ENCODE peak calls at places on chromosome 5, in five cellular contexts. One of them, this sample, is unnamed.

GRCh38 chr5:153816870-153817269 is 221.8 kb downstream of the FAM114A2 start:
- DNase-seq in fibroblast of pulmonary artery: no peak
- DNase-seq in fibroblast of the aortic adventitia: no peak
- DNase-seq in MCF 10A: peak; percentile 25
- DNase-seq in progenitor cell of endocrine pancreas: no peak
- DNase-seq in this sample: no peak

GRCh38 chr5:74543162-74543995 is 97.1 kb downstream of the ENC1 start:
- DNase-seq in fibroblast of pulmonary artery: peak; percentile 74
- DNase-seq in fibroblast of the aortic adventitia: peak; percentile 91
- DNase-seq in MCF 10A: peak; percentile 91
- DNase-seq in progenitor cell of endocrine pancreas: no peak
- DNase-seq in this sample: no peak

GRCh38 chr5:138338411-138339085 is 482 bp downstream of the FAM53C start:
- DNase-seq in fibroblast of pulmonary artery: no peak
- DNase-seq in fibroblast of the aortic adventitia: no peak
- DNase-seq in MCF 10A: no peak
- DNase-seq in progenitor cell of endocrine pancreas: no peak
- DNase-seq in this sample: no peak

GRCh38 chr5:65663804-65664521 is 39.1 kb downstream of the SHLD3 start:
- DNase-seq in fibroblast of pulmonary artery: peak; percentile 43
- DNase-seq in fibroblast of the aortic adventitia: peak; percentile 33
- DNase-seq in MCF 10A: peak; percentile 31
- DNase-seq in progenitor cell of endocrine pancreas: no peak
- DNase-seq in this sample: no peak

GRCh38 chr5:171858303-171858702 is 72.7 kb downstream of the SMIM23 start:
- DNase-seq in fibroblast of pulmonary artery: peak; percentile 27
- DNase-seq in fibroblast of the aortic adventitia: no peak
- DNase-seq in MCF 10A: peak; percentile 36
- DNase-seq in progenitor cell of endocrine pancreas: no peak
- DNase-seq in this sample: no peak

GRCh38 chr5:52922384-52922783 is 66.8 kb upstream of the ITGA2 start:
- DNase-seq in fibroblast of pulmonary artery: peak; percentile 97
- DNase-seq in fibroblast of the aortic adventitia: peak; percentile 79
- DNase-seq in MCF 10A: peak; percentile 100
- DNase-seq in progenitor cell of endocrine pancreas: no peak
- DNase-seq in this sample: no peak

GRCh38 chr5:153618307-153618706 is 127.8 kb downstream of the GRIA1 start:
- DNase-seq in fibroblast of pulmonary artery: no peak
- DNase-seq in fibroblast of the aortic adventitia: no peak
- DNase-seq in MCF 10A: no peak
- DNase-seq in progenitor cell of endocrine pancreas: no peak
- DNase-seq in this sample: no peak

GRCh38 chr5:11904270-11904906 is at the start of gene CTNND2:
- DNase-seq in fibroblast of pulmonary artery: no peak
- DNase-seq in fibroblast of the aortic adventitia: no peak
- DNase-seq in MCF 10A: peak; percentile 20
- DNase-seq in progenitor cell of endocrine pancreas: peak; percentile 77
- DNase-seq in this sample: no peak

GRCh38 chr5:163838738-163839137 is 333.3 kb downstream of the MAT2B start:
- DNase-seq in fibroblast of pulmonary artery: no peak
- DNase-seq in fibroblast of the aortic adventitia: peak; percentile 28
- DNase-seq in MCF 10A: peak; percentile 26
- DNase-seq in progenitor cell of endocrine pancreas: no peak
- DNase-seq in this sample: no peak

GRCh38 chr5:141172381-141173204 is at the start of gene PCDHB7:
- DNase-seq in fibroblast of pulmonary artery: peak; percentile 12
- DNase-seq in fibroblast of the aortic adventitia: peak; percentile 25
- DNase-seq in MCF 10A: peak; percentile 68
- DNase-seq in progenitor cell of endocrine pancreas: no peak
- DNase-seq in this sample: no peak

GRCh38 chr5:102498271-102499034 is at the start of gene SLCO6A1:
- DNase-seq in fibroblast of pulmonary artery: no peak
- DNase-seq in fibroblast of the aortic adventitia: no peak
- DNase-seq in MCF 10A: no peak
- DNase-seq in progenitor cell of endocrine pancreas: no peak
- DNase-seq in this sample: no peak

GRCh38 chr5:128534729-128535128 is 3.3 kb downstream of the FBN2 start:
- DNase-seq in fibroblast of pulmonary artery: peak; percentile 58
- DNase-seq in fibroblast of the aortic adventitia: no peak
- DNase-seq in MCF 10A: peak; percentile 93
- DNase-seq in progenitor cell of endocrine pancreas: no peak
- DNase-seq in this sample: no peak

GRCh38 chr5:137733922-137734695 is 1.8 kb downstream of the KLHL3 start:
- DNase-seq in fibroblast of pulmonary artery: peak; percentile 40
- DNase-seq in fibroblast of the aortic adventitia: no peak
- DNase-seq in MCF 10A: no peak
- DNase-seq in progenitor cell of endocrine pancreas: no peak
- DNase-seq in this sample: no peak

GRCh38 chr5:29485333-29485732 is 1708.2 kb upstream of the CDH6 start:
- DNase-seq in fibroblast of pulmonary artery: no peak
- DNase-seq in fibroblast of the aortic adventitia: no peak
- DNase-seq in MCF 10A: no peak
- DNase-seq in progenitor cell of endocrine pancreas: no peak
- DNase-seq in this sample: no peak

GRCh38 chr5:154771383-154771901 is 16.3 kb downstream of the LARP1 start:
- DNase-seq in fibroblast of pulmonary artery: peak; percentile 83
- DNase-seq in fibroblast of the aortic adventitia: peak; percentile 92
- DNase-seq in MCF 10A: no peak
- DNase-seq in progenitor cell of endocrine pancreas: no peak
- DNase-seq in this sample: no peak

GRCh38 chr5:164013077-164013670 is 507.8 kb downstream of the MAT2B start:
- DNase-seq in fibroblast of pulmonary artery: peak; percentile 93
- DNase-seq in fibroblast of the aortic adventitia: peak; percentile 95
- DNase-seq in MCF 10A: peak; percentile 91
- DNase-seq in progenitor cell of endocrine pancreas: peak; percentile 45
- DNase-seq in this sample: no peak

GRCh38 chr5:138595396-138595795 is 20.2 kb upstream of the HSPA9 start:
- DNase-seq in fibroblast of pulmonary artery: no peak
- DNase-seq in fibroblast of the aortic adventitia: no peak
- DNase-seq in MCF 10A: no peak
- DNase-seq in progenitor cell of endocrine pancreas: no peak
- DNase-seq in this sample: no peak

GRCh38 chr5:138641547-138642298 is 66.5 kb upstream of the HSPA9 start:
- DNase-seq in fibroblast of pulmonary artery: peak; percentile 70
- DNase-seq in fibroblast of the aortic adventitia: peak; percentile 66
- DNase-seq in MCF 10A: peak; percentile 91
- DNase-seq in progenitor cell of endocrine pancreas: peak; percentile 54
- DNase-seq in this sample: peak; percentile 89

GRCh38 chr5:124963236-124963929 is 216.9 kb upstream of the ZNF608 start:
- DNase-seq in fibroblast of pulmonary artery: peak; percentile 91
- DNase-seq in fibroblast of the aortic adventitia: peak; percentile 61
- DNase-seq in MCF 10A: peak; percentile 99
- DNase-seq in progenitor cell of endocrine pancreas: no peak
- DNase-seq in this sample: no peak

GRCh38 chr5:151082976-151083651 is 2.3 kb upstream of the TNIP1 start:
- DNase-seq in fibroblast of pulmonary artery: no peak
- DNase-seq in fibroblast of the aortic adventitia: no peak
- DNase-seq in MCF 10A: peak; percentile 95
- DNase-seq in progenitor cell of endocrine pancreas: no peak
- DNase-seq in this sample: no peak

DNA sequence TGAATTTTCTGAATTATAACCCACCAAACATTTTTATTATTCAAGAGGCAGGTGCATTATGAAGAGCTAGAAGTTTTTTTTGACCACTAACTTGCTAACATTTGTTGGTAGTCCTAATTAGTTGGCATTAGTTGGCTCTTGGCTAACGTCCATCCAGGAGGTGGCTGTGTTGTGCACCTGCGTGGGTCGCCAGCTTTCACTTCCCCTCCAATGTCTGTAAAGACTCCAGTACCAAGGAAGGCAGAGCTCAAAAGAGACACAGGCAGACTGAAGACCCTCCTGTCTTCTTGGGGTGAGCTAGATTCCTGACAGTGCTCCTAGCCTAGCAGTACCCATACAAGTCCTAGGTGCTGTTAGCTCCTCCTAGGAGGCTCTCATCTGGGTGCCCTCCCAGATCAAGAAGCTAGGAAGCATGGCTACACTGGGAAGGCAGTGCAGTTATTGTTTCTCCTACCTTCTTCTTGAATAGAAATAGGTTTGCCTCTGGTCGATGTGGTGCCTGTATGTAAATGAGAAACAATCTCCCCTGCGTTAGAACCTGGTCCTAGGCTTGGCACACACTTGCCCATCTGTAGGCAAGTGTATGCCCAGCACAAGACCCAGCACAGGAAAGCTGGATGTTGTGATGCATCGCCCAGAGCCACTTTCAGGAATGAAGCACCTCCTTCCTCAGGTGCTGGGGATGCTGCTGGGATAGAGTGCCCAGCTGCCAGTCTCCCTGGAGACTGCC is 190.9 kb downstream of the ICE1 start:
- DNase-seq in fibroblast of pulmonary artery: no peak
- DNase-seq in fibroblast of the aortic adventitia: no peak
- DNase-seq in MCF 10A: no peak
- DNase-seq in progenitor cell of endocrine pancreas: no peak
- DNase-seq in this sample: no peak
- TF ChIP-seq CTCF in fibroblast of pulmonary artery: no peak
- TF ChIP-seq CTCF in fibroblast of the aortic adventitia: no peak
- TF ChIP-seq CTCF in MCF 10A: no peak
- TF ChIP-seq CTCF in progenitor cell of endocrine pancreas: no peak
- TF ChIP-seq CTCF in this sample: no peak

GRCh38 chr5:1665803-1666202 is 133.8 kb downstream of the MRPL36 start:
- DNase-seq in fibroblast of pulmonary artery: no peak
- DNase-seq in fibroblast of the aortic adventitia: no peak
- DNase-seq in MCF 10A: no peak
- DNase-seq in progenitor cell of endocrine pancreas: no peak
- DNase-seq in this sample: no peak

GRCh38 chr5:1666221-1666620 is 133.4 kb downstream of the MRPL36 start:
- DNase-seq in fibroblast of pulmonary artery: no peak
- DNase-seq in fibroblast of the aortic adventitia: no peak
- DNase-seq in MCF 10A: no peak
- DNase-seq in progenitor cell of endocrine pancreas: no peak
- DNase-seq in this sample: peak; percentile 49

GRCh38 chr5:1667648-1668140 is 131.9 kb downstream of the MRPL36 start:
- DNase-seq in fibroblast of pulmonary artery: no peak
- DNase-seq in fibroblast of the aortic adventitia: no peak
- DNase-seq in MCF 10A: no peak
- DNase-seq in progenitor cell of endocrine pancreas: no peak
- DNase-seq in this sample: peak; percentile 85

GRCh38 chr5:1668141-1668721 is 131.4 kb downstream of the MRPL36 start:
- DNase-seq in fibroblast of pulmonary artery: no peak
- DNase-seq in fibroblast of the aortic adventitia: no peak
- DNase-seq in MCF 10A: no peak
- DNase-seq in progenitor cell of endocrine pancreas: no peak
- DNase-seq in this sample: peak; percentile 78

GRCh38 chr5:1666812-1667588 is 132.6 kb downstream of the MRPL36 start:
- DNase-seq in fibroblast of pulmonary artery: peak; percentile 6
- DNase-seq in fibroblast of the aortic adventitia: no peak
- DNase-seq in MCF 10A: no peak
- DNase-seq in progenitor cell of endocrine pancreas: peak; percentile 92
- DNase-seq in this sample: peak; percentile 87
- TF ChIP-seq CTCF in fibroblast of pulmonary artery: peak; percentile 13
- TF ChIP-seq CTCF in fibroblast of the aortic adventitia: peak; percentile 44
- TF ChIP-seq CTCF in MCF 10A: no peak
- TF ChIP-seq CTCF in progenitor cell of endocrine pancreas: peak; percentile 58
- TF ChIP-seq CTCF in this sample: peak; percentile 43

GRCh38 chr5:133919148-133920136 is 49.0 kb downstream of the C5orf15 start:
- DNase-seq in fibroblast of pulmonary artery: no peak
- DNase-seq in fibroblast of the aortic adventitia: no peak
- DNase-seq in MCF 10A: no peak
- DNase-seq in progenitor cell of endocrine pancreas: no peak
- DNase-seq in this sample: no peak
- TF ChIP-seq CTCF in fibroblast of pulmonary artery: no peak
- TF ChIP-seq CTCF in fibroblast of the aortic adventitia: peak; percentile 25
- TF ChIP-seq CTCF in MCF 10A: no peak
- TF ChIP-seq CTCF in progenitor cell of endocrine pancreas: no peak
- TF ChIP-seq CTCF in this sample: no peak

GRCh38 chr5:175847503-175847902 is 23.9 kb upstream of the CPLX2 start:
- DNase-seq in fibroblast of pulmonary artery: no peak
- DNase-seq in fibroblast of the aortic adventitia: no peak
- DNase-seq in MCF 10A: no peak
- DNase-seq in progenitor cell of endocrine pancreas: no peak
- DNase-seq in this sample: no peak
- TF ChIP-seq CTCF in fibroblast of pulmonary artery: peak; percentile 8
- TF ChIP-seq CTCF in fibroblast of the aortic adventitia: peak; percentile 10
- TF ChIP-seq CTCF in MCF 10A: no peak
- TF ChIP-seq CTCF in progenitor cell of endocrine pancreas: peak; percentile 34
- TF ChIP-seq CTCF in this sample: no peak

DNA sequence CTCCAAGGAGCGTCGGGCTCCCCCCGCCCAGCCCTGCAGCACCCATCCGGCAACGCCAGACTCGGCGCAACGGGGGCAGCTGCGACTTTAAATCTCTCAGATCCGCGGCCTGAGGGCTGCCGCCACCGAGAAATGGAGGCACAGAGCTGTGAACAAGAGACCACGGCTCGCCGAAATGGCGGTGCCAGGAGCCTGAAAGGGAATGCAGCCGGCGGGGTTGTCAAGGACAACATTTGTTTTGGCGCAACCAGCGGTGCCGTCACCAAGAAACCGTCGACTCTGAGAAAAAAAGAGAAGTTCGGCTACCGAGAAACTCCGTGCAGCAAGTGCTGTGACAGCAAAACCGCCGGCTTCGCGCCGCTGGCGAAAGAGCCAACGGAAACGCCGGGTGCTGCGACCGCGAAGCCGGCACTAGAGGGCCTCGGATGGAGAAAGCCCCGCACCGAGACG is 2.1 kb upstream of the ANXA2R start:
- DNase-seq in fibroblast of pulmonary artery: peak; percentile 74
- DNase-seq in fibroblast of the aortic adventitia: peak; percentile 70
- DNase-seq in MCF 10A: peak; percentile 72
- DNase-seq in progenitor cell of endocrine pancreas: no peak
- DNase-seq in this sample: no peak
- TF ChIP-seq CTCF in fibroblast of pulmonary artery: peak; percentile 15
- TF ChIP-seq CTCF in fibroblast of the aortic adventitia: peak; percentile 31
- TF ChIP-seq CTCF in MCF 10A: no peak
- TF ChIP-seq CTCF in progenitor cell of endocrine pancreas: peak; percentile 13
- TF ChIP-seq CTCF in this sample: no peak

GRCh38 chr5:173984218-173984617 is 4.8 kb upstream of the C5orf47 start:
- DNase-seq in fibroblast of pulmonary artery: peak; percentile 41
- DNase-seq in fibroblast of the aortic adventitia: peak; percentile 19
- DNase-seq in MCF 10A: peak; percentile 44
- DNase-seq in progenitor cell of endocrine pancreas: no peak
- DNase-seq in this sample: no peak
- TF ChIP-seq CTCF in fibroblast of pulmonary artery: peak; percentile 45
- TF ChIP-seq CTCF in fibroblast of the aortic adventitia: peak; percentile 35
- TF ChIP-seq CTCF in MCF 10A: peak; percentile 59
- TF ChIP-seq CTCF in progenitor cell of endocrine pancreas: peak; percentile 57
- TF ChIP-seq CTCF in this sample: peak; percentile 43

GRCh38 chr5:23977996-23978395 is 470.6 kb downstream of the PRDM9 start:
- DNase-seq in fibroblast of pulmonary artery: no peak
- DNase-seq in fibroblast of the aortic adventitia: no peak
- DNase-seq in MCF 10A: peak; percentile 8
- DNase-seq in progenitor cell of endocrine pancreas: no peak
- DNase-seq in this sample: no peak
- TF ChIP-seq CTCF in fibroblast of pulmonary artery: peak; percentile 8
- TF ChIP-seq CTCF in fibroblast of the aortic adventitia: peak; percentile 28
- TF ChIP-seq CTCF in MCF 10A: peak; percentile 24
- TF ChIP-seq CTCF in progenitor cell of endocrine pancreas: peak; percentile 38
- TF ChIP-seq CTCF in this sample: peak; percentile 20

GRCh38 chr5:121870489-121870888 is 18.8 kb downstream of the FTMT start:
- DNase-seq in fibroblast of pulmonary artery: peak; percentile 17
- DNase-seq in fibroblast of the aortic adventitia: peak; percentile 12
- DNase-seq in MCF 10A: peak; percentile 28
- DNase-seq in progenitor cell of endocrine pancreas: no peak
- DNase-seq in this sample: no peak
- TF ChIP-seq CTCF in fibroblast of pulmonary artery: no peak
- TF ChIP-seq CTCF in fibroblast of the aortic adventitia: no peak
- TF ChIP-seq CTCF in MCF 10A: peak; percentile 33
- TF ChIP-seq CTCF in progenitor cell of endocrine pancreas: peak; percentile 42
- TF ChIP-seq CTCF in this sample: peak; percentile 33

This sample was measured in osteocyte.